ENCODE peak calls at places on chromosomes 2 and 18, in four cellular contexts. V is AG09309, E is prostate gland, H is ovary. L is an unnamed sample.

GRCh38 chr2:205052781-205053180 is 507.5 kb downstream of the PARD3B start:
- DNase-seq in E (no peak), H (no peak), V (no peak), L (no peak)

GRCh38 chr2:46471-47345 is at the start of gene FAM110C:
- DNase-seq in H (peak), E (peak), V (no peak), L (no peak)

GRCh38 chr18:8814206-8814605 is 108.8 kb downstream of the MTCL1 start:
- DNase-seq in V (no peak), E (no peak), H (no peak), L (no peak)

GRCh38 chr18:24492445-24492844 is 32.0 kb downstream of the HRH4 start:
- DNase-seq in H (no peak), E (no peak), V (no peak), L (no peak)

GRCh38 chr2:217951521-217952247 is 51.1 kb downstream of the TNS1 start:
- DNase-seq in E (no peak), V (no peak), H (peak), L (no peak)

GRCh38 chr2:144524190-144524957 is 4.5 kb upstream of the ZEB2 start:
- DNase-seq in E (no peak), H (peak), V (no peak), L (no peak)

GRCh38 chr2:26246818-26247217 is 2.1 kb downstream of the HADHB start:
- DNase-seq in H (no peak), V (peak), E (no peak), L (no peak)

GRCh38 chr18:48947583-48947982 is 3.2 kb downstream of the SMAD7 start:
- DNase-seq in E (no peak), V (no peak), H (peak), L (no peak)

GRCh38 chr2:134405641-134406081 is 151.8 kb downstream of the MGAT5 start:
- DNase-seq in V (no peak), E (no peak), H (no peak), L (no peak)

GRCh38 chr2:109530712-109531111 is 83.1 kb downstream of the SEPTIN10 start:
- DNase-seq in E (no peak), V (no peak), H (no peak), L (no peak)

GRCh38 chr2:136247204-136247990 is 129.4 kb upstream of the CXCR4 start:
- DNase-seq in E (no peak), H (no peak), V (no peak), L (no peak)

GRCh38 chr2:70902067-70902442 is 33.6 kb upstream of the ATP6V1B1 start:
- DNase-seq in E (no peak), H (no peak), V (no peak), L (no peak)

GRCh38 chr2:27715318-27716165 is 51.9 kb downstream of the SLC4A1AP start:
- DNase-seq in V (no peak), E (peak), H (peak), L (no peak)

GRCh38 chr18:413263-413662 is 87.2 kb downstream of the COLEC12 start:
- DNase-seq in E (no peak), H (no peak), V (no peak), L (no peak)

GRCh38 chr2:235105821-235106359 is 154.1 kb downstream of the SH3BP4 start:
- DNase-seq in V (no peak), E (no peak), H (no peak), L (no peak)

GRCh38 chr2:236073246-236073645 is 94.9 kb downstream of the GBX2 start:
- DNase-seq in V (no peak), E (no peak), H (no peak), L (no peak)

GRCh38 chr2:29532451-29532850 is 388.9 kb downstream of the ALK start:
- DNase-seq in V (no peak), E (no peak), H (no peak), L (no peak)

GRCh38 chr2:55425449-55425848 is 5.8 kb upstream of the CCDC88A start:
- DNase-seq in E (no peak), H (no peak), V (peak), L (no peak)

GRCh38 chr2:240925191-240925575 is 19.0 kb downstream of the CROCC2 start:
- DNase-seq in H (peak), V (no peak), E (no peak), L (no peak)

GRCh38 chr18:61580061-61580460 is 246.8 kb downstream of the CDH20 start:
- DNase-seq in E (no peak), H (no peak), V (no peak), L (no peak)

GRCh38 chr2:131509615-131510014 is 17.4 kb upstream of the MZT2A start:
- DNase-seq in E (no peak), H (no peak), V (no peak), L (no peak)

GRCh38 chr2:234978466-234979203 is 26.8 kb downstream of the SH3BP4 start:
- DNase-seq in V (no peak), E (peak), H (no peak), L (no peak)

GRCh38 chr2:48940606-48941005 is 185.1 kb upstream of the LHCGR start:
- DNase-seq in V (no peak), E (no peak), H (no peak), L (no peak)

DNA sequence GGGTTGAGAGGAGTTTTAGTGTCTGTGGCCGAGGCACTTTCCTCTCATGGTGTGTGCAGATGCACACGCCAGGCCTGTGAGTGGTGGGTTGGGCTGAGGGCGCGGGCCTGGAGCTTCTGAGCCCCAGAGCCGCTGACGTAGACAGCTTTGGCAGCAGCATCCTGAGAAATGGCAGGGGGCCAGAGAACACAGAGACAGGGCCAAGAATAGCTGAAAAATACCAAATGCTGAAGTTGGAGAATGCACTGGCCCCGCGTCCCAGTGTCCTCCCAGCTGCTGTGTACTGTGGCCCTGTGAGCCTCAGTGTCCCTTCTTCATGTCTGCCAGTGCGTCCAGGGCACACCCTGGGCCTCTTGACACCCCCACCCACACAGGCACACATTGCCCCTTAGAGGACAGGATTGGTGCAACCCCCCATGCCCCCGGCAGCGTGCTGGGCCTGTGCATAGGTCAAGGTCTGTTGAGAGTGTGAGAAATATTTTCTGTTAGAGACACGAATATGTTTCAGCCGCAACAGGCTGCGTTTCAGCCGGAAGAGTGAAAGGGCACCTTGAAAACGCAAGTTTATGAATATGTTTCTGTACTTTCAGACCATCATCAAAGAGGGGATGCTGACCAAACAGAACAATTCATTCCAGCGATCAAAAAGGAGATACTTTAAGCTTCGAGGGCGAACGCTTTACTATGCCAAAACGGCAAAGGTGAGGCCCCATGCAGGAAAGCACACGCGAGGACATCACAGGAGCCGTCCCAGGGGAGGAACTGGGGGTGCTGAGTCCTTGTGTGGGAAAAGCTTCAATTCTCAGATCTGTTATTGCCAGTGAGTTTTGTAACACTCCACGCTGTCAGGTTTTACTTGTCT is 33.6 kb downstream of the DGKD start:
- DNase-seq in E (peak), H (peak), V (peak), L (no peak)
- H3K4me3 ChIP-seq in E (no peak), H (peak), V (no peak), L (no peak)

DNA sequence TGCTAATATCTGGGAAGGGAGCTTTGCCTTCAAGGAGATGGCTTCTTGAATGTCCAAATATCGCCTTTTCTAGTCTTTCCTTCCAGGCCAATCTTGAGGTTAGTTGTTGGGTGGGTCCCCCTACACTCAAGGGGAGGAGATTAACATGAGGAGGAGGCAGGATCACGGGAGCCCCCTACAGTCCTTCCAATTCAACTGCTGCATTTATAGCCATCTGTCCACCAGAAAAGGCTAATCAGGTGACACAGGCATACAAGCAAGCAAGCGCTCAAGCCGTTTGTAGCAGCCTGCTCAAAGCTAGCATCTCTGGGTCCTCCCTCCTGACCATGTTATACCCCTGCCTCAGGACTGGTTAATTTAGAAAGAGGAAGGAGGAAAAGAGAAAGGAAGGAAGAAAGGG is 87.6 kb downstream of the MRPS9 start:
- DNase-seq in V (no peak), H (no peak), E (no peak), L (no peak)
- TF ChIP-seq CTCF in V (peak), H (no peak), E (no peak), L (peak)

GRCh38 chr2:193333539-193333938 is 1138.8 kb upstream of the TMEFF2 start:
- DNase-seq in H (no peak), V (no peak), E (no peak), L (no peak)

GRCh38 chr2:193331701-193332100 is 1137.0 kb upstream of the TMEFF2 start:
- DNase-seq in E (no peak), H (no peak), V (peak), L (no peak)

GRCh38 chr2:193334401-193334800 is 1139.7 kb upstream of the TMEFF2 start:
- DNase-seq in V (no peak), E (no peak), H (no peak), L (no peak)

DNA sequence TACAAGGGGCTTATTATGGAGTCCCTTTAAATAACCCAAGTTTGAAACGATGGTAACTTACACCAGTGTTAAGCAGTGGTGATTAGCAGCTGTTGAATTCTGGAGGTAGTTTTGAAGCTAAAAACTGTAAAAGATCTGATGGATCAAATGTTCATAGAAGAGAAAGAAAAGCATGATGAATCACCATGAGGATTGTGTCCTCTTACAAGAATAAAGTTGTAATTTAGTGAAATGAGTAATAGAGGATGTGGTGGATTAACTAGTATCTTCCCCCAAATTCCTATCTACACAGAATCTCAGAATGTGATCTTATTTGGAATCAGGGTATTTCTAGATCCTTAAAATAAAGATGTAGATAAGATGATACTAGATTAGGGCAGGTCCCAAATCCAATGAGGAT is 1138.2 kb upstream of the TMEFF2 start:
- DNase-seq in H (no peak), V (peak), E (no peak), L (no peak)
- H3K4me3 ChIP-seq in H (no peak), V (no peak), E (no peak), L (no peak)

GRCh38 chr2:149087751-149088150 is 49.3 kb downstream of the LYPD6B start:
- DNase-seq in V (no peak), E (no peak), H (no peak), L (no peak)
- TF ChIP-seq CTCF in V (peak), E (peak), H (no peak), L (peak)

DNA sequence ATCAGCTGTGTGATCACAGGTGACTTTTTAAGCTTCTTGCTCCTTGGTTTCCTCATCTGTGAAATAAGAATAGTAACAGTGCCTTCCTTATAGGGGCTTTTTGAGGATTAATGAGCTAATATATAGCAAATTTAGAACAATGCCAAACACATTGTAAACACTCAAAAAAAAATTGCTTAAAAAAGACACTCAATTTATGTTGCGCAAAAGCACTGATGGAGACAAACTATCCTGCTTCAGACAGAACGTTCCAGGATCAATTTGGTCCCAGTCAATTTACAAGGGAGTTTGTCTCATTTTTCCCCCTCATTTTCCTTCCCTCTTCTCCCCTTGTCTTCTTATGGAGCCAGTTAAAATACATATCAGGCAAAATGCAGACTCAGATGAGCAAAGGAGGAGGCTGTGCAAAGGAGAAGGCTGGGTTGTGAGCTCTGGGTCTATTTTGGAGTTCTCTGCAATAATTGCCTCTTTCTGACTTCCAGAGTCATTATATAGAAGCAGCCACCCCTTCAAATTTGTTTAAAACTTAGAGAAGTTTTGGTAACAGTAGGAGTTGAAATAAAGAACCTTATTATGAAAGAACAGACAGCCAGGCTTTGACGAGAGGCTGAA is 83.7 kb downstream of the SOCS6 start:
- DNase-seq in E (no peak), V (no peak), H (no peak), L (no peak)
- H3K4me3 ChIP-seq in E (no peak), V (no peak), H (no peak), L (no peak)

GRCh38 chr18:45171575-45172225 is 443.6 kb upstream of the SLC14A2 start:
- DNase-seq in H (no peak), V (peak), E (no peak), L (no peak)
- TF ChIP-seq CTCF in H (no peak), V (no peak), E (no peak), L (no peak)